ENCODE peak calls at places on chromosomes 5 and 9, in five cellular contexts. G is HepG2, O is SK-N-SH, C is K562, T is GM12891. X is an unnamed sample.

GRCh38 chr5:74312746-74313145 is 327.8 kb downstream of the ENC1 start:
- DNase-seq in O (no peak), T (no peak), C (no peak), G (no peak), X (no peak)

GRCh38 chr5:180441577-180441976 is 52.6 kb upstream of the CNOT6 start:
- DNase-seq in G (no peak), O (no peak), C (no peak), T (no peak), X (no peak)

GRCh38 chr5:107670028-107670926 is 460 bp downstream of the EFNA5 start:
- DNase-seq in C (no peak), T (peak; percentile 12), G (no peak), O (peak; percentile 73), X (peak; percentile 15)

GRCh38 chr5:39063037-39063436 is 11.2 kb downstream of the RICTOR start:
- DNase-seq in T (no peak), G (no peak), C (no peak), O (no peak), X (no peak)

GRCh38 chr5:58763390-58763789 is 180.5 kb downstream of the RAB3C start:
- DNase-seq in O (no peak), C (no peak), G (no peak), T (no peak), X (no peak)

GRCh38 chr9:135476981-135477380 is 2.6 kb upstream of the PPP1R26 start:
- DNase-seq in T (no peak), C (no peak), G (peak; percentile 17), O (no peak), X (no peak)

GRCh38 chr5:134581241-134581981 is 51.2 kb downstream of the SAR1B start:
- DNase-seq in G (no peak), T (no peak), O (peak; percentile 42), C (no peak), X (no peak)

GRCh38 chr9:33623658-33624586 is 99.9 kb downstream of the ANKRD18B start:
- DNase-seq in T (peak; percentile 57), O (peak; percentile 83), C (peak; percentile 72), G (peak; percentile 63), X (peak; percentile 62)

GRCh38 chr5:98309785-98310566 is 463.5 kb upstream of the RGMB start:
- DNase-seq in C (no peak), O (no peak), G (peak; percentile 13), T (peak; percentile 3), X (no peak)

GRCh38 chr5:170861855-170862766 is at the start of gene RANBP17:
- DNase-seq in T (peak; percentile 11), C (no peak), O (peak; percentile 95), G (no peak), X (no peak)

GRCh38 chr9:32385885-32386283 is 1.4 kb downstream of the ACO1 start:
- DNase-seq in T (no peak), C (no peak), G (no peak), O (no peak), X (no peak)

GRCh38 chr5:131148835-131149234 is 16.2 kb downstream of the HINT1 start:
- DNase-seq in O (no peak), G (no peak), T (no peak), C (no peak), X (no peak)
- TF ChIP-seq TAF1 in O (no peak), G (no peak), T (no peak), C (no peak), X (no peak)

GRCh38 chr5:71830626-71831539 is 111.8 kb downstream of the CARTPT start:
- DNase-seq in C (no peak), O (no peak), G (no peak), T (no peak), X (no peak)
- TF ChIP-seq TAF1 in C (no peak), O (no peak), G (no peak), T (no peak), X (no peak)

GRCh38 chr9:5854032-5854792 is 21.3 kb upstream of the ERMP1 start:
- DNase-seq in T (no peak), C (no peak), O (no peak), G (no peak), X (no peak)
- TF ChIP-seq TAF1 in T (no peak), C (no peak), O (no peak), G (no peak), X (no peak)

GRCh38 chr5:36153727-36154126 is 1.8 kb downstream of the SKP2 start:
- DNase-seq in O (no peak), C (no peak), G (peak; percentile 73), T (no peak), X (no peak)
- TF ChIP-seq TAF1 in O (no peak), C (no peak), G (no peak), T (no peak), X (no peak)

DNA sequence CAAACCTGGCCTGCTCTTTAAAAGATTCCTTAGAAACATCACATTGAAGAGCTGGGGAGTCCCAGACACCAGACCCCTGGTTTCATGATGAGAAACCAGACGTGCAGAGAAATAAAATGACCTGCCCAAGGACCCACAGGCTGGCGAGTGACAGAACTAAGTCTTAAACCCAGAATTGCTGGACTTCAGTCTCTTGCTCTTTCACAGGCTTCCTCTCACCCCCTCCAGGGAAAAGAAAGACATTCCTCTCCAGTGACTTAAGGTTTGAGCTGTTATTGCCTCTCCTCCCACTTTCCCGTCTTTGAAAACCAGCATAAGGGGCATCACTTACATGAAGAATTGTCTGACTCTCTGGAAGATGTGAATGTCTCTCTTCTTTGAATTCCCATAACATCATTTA is 535.2 kb downstream of the IRX1 start:
- DNase-seq in T (no peak), C (no peak), G (no peak), O (no peak), X (no peak)
- TF ChIP-seq TAF1 in T (no peak), C (no peak), G (no peak), O (no peak), X (no peak)

DNA sequence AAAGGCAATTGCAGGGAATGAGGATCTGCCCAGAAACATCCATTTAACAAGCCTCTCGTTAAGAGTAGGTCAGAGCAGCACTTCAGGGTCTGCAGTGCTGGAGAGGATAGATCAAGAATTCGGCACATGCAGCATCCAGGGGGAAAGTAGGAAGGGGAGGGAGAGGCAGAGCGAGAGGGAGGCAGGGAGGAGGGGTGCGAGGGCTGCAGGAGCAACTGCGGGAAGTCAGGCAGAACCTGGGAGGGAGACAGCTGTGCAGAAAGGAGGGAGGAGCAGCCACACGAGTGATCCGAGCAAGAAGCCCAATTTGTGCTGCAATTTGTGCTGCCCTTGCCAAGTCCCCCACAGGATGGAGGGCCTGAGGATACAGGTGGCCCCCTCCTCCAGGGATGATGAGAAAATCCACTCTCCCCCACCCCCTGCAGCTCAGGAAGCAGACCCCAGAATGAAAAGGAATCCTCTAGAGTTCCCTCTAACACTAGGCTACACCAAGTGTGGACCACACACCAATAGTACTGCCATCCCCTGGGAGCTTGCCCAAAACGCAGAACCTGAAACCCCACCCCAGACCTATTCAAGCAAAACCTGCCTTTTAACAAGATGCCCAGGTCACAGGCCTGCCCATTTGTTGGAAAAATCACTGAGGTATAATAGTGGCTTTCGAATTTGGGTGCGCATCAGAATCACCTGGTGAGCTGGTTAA is 62.1 kb downstream of the EPB41L4B start:
- DNase-seq in O (peak; percentile 44), G (no peak), C (no peak), T (no peak), X (no peak)
- TF ChIP-seq TAF1 in O (no peak), G (no peak), C (no peak), T (no peak), X (no peak)

GRCh38 chr9:81798606-81799005 is 109.3 kb upstream of the TLE1 start:
- DNase-seq in C (no peak), T (no peak), G (no peak), O (no peak), X (no peak)

GRCh38 chr9:81801190-81801589 is 111.8 kb upstream of the TLE1 start:
- DNase-seq in O (no peak), C (no peak), G (no peak), T (no peak), X (no peak)

DNA sequence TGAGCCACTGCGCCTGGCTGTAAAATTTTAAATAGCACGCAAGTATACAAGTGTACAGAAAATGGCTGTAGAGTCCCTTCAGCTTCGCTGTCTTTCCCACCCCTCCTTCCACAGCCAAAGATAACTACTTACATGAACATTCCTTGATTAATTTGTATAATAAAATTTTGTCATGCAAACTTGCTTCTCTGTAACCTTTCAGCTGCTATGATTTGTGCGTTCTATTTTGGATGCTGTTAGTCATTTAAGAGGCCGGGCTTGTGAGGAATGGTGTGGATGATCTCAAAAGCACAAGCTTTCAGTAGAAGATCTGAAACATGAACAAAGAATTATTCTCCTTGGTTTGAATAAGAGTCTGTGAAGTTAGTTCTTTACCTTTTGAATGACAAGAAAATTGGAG is 115.0 kb upstream of the TLE1 start:
- DNase-seq in G (no peak), O (no peak), T (no peak), C (no peak), X (no peak)
- TF ChIP-seq TAF1 in G (no peak), O (no peak), T (no peak), C (no peak), X (no peak)

GRCh38 chr5:52673495-52673894 is 114.2 kb upstream of the ITGA1 start:
- DNase-seq in T (no peak), C (no peak), G (no peak), O (no peak), X (no peak)
- TF ChIP-seq TAF1 in T (no peak), C (no peak), G (no peak), O (no peak), X (no peak)

GRCh38 chr5:133041910-133042309 is 9.9 kb upstream of the HSPA4 start:
- DNase-seq in C (no peak), O (no peak), T (no peak), G (no peak), X (no peak)
- TF ChIP-seq TAF1 in C (no peak), O (no peak), T (no peak), G (no peak), X (no peak)

GRCh38 chr5:112294126-112294525 is 125.0 kb downstream of the EPB41L4A start:
- DNase-seq in T (no peak), C (no peak), G (no peak), O (no peak), X (no peak)
- TF ChIP-seq TAF1 in T (no peak), C (no peak), G (no peak), O (no peak), X (no peak)